ENCODE peak calls at places on chromosomes 7 and 10, in four cellular contexts. X, O, S and Y are unnamed samples.

GRCh38 chr7:85828654-85829053 is 641.8 kb upstream of the SEMA3D start:
- DNase-seq in X (no peak), S (no peak), O (no peak), Y (no peak)

GRCh38 chr10:132939957-132940790 is 2.2 kb downstream of the CFAP46 start:
- DNase-seq in O (peak; percentile 46), S (peak; percentile 47), X (peak; percentile 73), Y (no peak)

GRCh38 chr7:127322351-127322750 is 69.6 kb upstream of the GRM8 start:
- DNase-seq in O (no peak), X (no peak), S (no peak), Y (no peak)

GRCh38 chr10:73881221-73881919 is 7.0 kb upstream of the CAMK2G start:
- DNase-seq in O (no peak), X (no peak), S (peak; percentile 58), Y (no peak)

GRCh38 chr7:27025270-27025669 is 70.5 kb downstream of the HOXA1 start:
- DNase-seq in O (no peak), S (no peak), X (no peak), Y (no peak)

GRCh38 chr10:82668266-82668665 is 793.3 kb downstream of the NRG3 start:
- DNase-seq in S (no peak), O (no peak), X (no peak), Y (no peak)

GRCh38 chr7:30797294-30798040 is 26.2 kb downstream of the MINDY4 start:
- DNase-seq in X (no peak), O (no peak), S (no peak), Y (no peak)

GRCh38 chr10:10149899-10150298 is 867.8 kb upstream of the CELF2 start:
- DNase-seq in X (no peak), S (no peak), O (no peak), Y (no peak)

GRCh38 chr10:86711957-86712708 is 43.8 kb downstream of the LDB3 start:
- DNase-seq in S (peak; percentile 25), X (peak; percentile 67), O (peak; percentile 47), Y (peak; percentile 63)

GRCh38 chr7:131507592-131508331 is 48.7 kb downstream of the PODXL start:
- DNase-seq in X (peak; percentile 78), O (peak; percentile 84), S (peak; percentile 60), Y (no peak)

GRCh38 chr10:79137826-79138225 is 69.1 kb downstream of the ZMIZ1 start:
- DNase-seq in S (peak; percentile 62), O (peak; percentile 65), X (no peak), Y (peak; percentile 37)

GRCh38 chr10:124390788-124391187 is 27.9 kb downstream of the OAT start:
- DNase-seq in S (no peak), O (no peak), X (no peak), Y (no peak)

GRCh38 chr10:30527623-30528426 is 93.8 kb downstream of the MAP3K8 start:
- DNase-seq in X (no peak), S (no peak), O (no peak), Y (no peak)

GRCh38 chr7:77199008-77199966 is at the start of gene FGL2:
- DNase-seq in X (peak; percentile 74), O (peak; percentile 52), S (peak; percentile 67), Y (no peak)

GRCh38 chr10:38094158-38094922 is at the start of gene ZNF37A:
- DNase-seq in S (peak; percentile 97), X (peak; percentile 91), O (peak; percentile 93), Y (peak; percentile 94)

GRCh38 chr10:21402606-21403083 is 122.8 kb downstream of the SKIDA1 start:
- DNase-seq in X (no peak), S (peak; percentile 49), O (no peak), Y (no peak)

GRCh38 chr10:124565565-124566221 is 104.1 kb downstream of the LHPP start:
- DNase-seq in X (peak; percentile 72), O (peak; percentile 76), S (no peak), Y (no peak)

GRCh38 chr10:58807631-58808024 is 295.0 kb downstream of the BICC1 start:
- DNase-seq in X (no peak), O (no peak), S (peak; percentile 63), Y (no peak)

GRCh38 chr10:77360121-77360520 is 277.5 kb downstream of the KCNMA1 start:
- DNase-seq in O (no peak), S (peak; percentile 52), X (no peak), Y (no peak)

GRCh38 chr10:18195060-18195799 is 55.0 kb downstream of the CACNB2 start:
- DNase-seq in S (peak; percentile 70), O (no peak), X (no peak), Y (no peak)

GRCh38 chr7:41603985-41604384 is 98.9 kb downstream of the INHBA start:
- DNase-seq in O (no peak), S (no peak), X (no peak), Y (no peak)

DNA sequence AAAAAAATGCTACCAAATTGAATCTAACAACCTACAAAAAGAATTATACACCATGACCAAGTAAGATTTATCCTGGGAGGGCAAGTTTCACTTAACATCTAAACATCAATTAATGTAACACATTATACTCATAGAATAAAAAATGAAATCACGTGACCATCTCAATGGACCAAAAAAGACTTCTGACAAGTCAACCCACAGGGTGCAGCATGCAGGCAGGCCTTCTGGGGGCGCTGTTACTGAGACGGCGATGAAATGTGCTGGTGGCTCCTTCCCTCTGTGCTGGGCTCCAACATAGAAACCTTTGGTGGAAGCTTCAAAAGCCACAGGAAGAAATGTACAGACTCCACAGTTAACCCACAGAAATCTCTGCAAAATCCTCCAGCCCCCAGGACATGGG is 103.1 kb downstream of the INHBA start:
- DNase-seq in S (no peak), O (no peak), X (peak; percentile 56), Y (no peak)
- H3K4me3 ChIP-seq in S (no peak overlapping the region), O (no peak overlapping the region), X (no peak overlapping the region), Y (no peak overlapping the region)

GRCh38 chr7:98223351-98223897 is 12.2 kb downstream of the BHLHA15 start:
- DNase-seq in X (no peak), S (no peak), O (no peak), Y (no peak)
- TF ChIP-seq CTCF in X (no peak), S (no peak), O (no peak), Y (no peak)

DNA sequence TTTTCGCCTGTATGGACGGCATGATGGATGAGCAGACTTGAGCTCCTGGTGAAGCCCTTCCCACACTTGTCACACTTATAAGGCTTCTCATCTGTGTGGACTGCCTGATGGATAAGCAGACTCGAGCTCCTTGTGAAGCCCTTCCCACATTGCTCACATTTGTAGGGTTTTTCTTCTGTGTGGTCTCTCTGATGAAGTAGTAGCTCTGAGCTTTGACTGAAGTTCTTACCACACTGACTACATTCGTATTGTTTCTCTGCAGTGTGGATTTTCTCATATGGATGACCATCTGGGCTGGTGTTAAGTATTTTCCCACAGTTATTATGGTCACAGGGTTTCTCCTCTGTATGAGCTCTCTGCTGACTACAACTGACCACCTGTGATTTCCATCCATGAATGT is 17.2 kb downstream of the ZNF239 start:
- DNase-seq in S (no peak), O (no peak), X (no peak), Y (no peak)
- H3K4me3 ChIP-seq in S (no peak overlapping the region), O (no peak overlapping the region), X (no peak overlapping the region), Y (no peak overlapping the region)

GRCh38 chr7:69067397-69067796 is 530.9 kb upstream of the AUTS2 start:
- DNase-seq in S (no peak), X (peak; percentile 68), O (no peak), Y (no peak)
- TF ChIP-seq CTCF in S (no peak), X (peak; percentile 74), O (no peak), Y (peak; percentile 26)

GRCh38 chr10:6175329-6176055 is 27.2 kb upstream of the PFKFB3 start:
- DNase-seq in S (no peak), O (peak; percentile 67), X (no peak), Y (no peak)
- H3K4me3 ChIP-seq in S (no peak overlapping the region), O (peak overlapping the region; percentile 4), X (no peak overlapping the region), Y (no peak overlapping the region)

GRCh38 chr7:115709664-115710063 is 320.9 kb downstream of the TFEC start:
- DNase-seq in X (no peak), O (no peak), S (no peak), Y (no peak)

GRCh38 chr7:115707684-115708341 is 322.8 kb downstream of the TFEC start:
- DNase-seq in X (no peak), O (no peak), S (no peak), Y (no peak)

GRCh38 chr7:115704884-115705283 is 325.7 kb downstream of the TFEC start:
- DNase-seq in X (no peak), O (no peak), S (no peak), Y (no peak)

DNA sequence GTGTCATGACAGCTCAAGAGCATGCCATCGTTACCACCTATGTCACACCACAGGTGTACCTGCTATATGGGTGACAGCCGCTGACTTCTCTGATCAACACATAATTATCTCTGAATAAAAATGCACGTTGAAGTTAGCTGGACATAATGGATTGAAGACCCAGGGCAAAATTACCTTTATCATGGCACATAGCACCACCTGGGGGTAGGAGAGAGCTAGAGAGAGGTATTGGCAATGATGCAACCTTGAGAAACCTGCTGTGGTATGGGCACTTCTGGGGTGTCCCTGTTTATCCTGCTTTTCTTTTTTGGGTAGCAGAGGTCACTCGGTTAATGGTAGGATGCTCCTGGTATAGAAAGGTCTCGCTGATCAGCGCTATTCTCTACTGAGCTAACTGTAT is 323.3 kb downstream of the TFEC start:
- DNase-seq in O (no peak), S (peak; percentile 5), X (peak; percentile 24), Y (no peak)
- TF ChIP-seq CTCF in O (no peak), S (peak; percentile 17), X (peak; percentile 50), Y (peak; percentile 31)

GRCh38 chr10:90602815-90603600 is 254.8 kb downstream of the HTR7 start:
- DNase-seq in S (no peak), X (no peak), O (no peak), Y (no peak)
- H3K4me3 ChIP-seq in S (no peak overlapping the region), X (no peak overlapping the region), O (no peak overlapping the region), Y (no peak overlapping the region)

DNA sequence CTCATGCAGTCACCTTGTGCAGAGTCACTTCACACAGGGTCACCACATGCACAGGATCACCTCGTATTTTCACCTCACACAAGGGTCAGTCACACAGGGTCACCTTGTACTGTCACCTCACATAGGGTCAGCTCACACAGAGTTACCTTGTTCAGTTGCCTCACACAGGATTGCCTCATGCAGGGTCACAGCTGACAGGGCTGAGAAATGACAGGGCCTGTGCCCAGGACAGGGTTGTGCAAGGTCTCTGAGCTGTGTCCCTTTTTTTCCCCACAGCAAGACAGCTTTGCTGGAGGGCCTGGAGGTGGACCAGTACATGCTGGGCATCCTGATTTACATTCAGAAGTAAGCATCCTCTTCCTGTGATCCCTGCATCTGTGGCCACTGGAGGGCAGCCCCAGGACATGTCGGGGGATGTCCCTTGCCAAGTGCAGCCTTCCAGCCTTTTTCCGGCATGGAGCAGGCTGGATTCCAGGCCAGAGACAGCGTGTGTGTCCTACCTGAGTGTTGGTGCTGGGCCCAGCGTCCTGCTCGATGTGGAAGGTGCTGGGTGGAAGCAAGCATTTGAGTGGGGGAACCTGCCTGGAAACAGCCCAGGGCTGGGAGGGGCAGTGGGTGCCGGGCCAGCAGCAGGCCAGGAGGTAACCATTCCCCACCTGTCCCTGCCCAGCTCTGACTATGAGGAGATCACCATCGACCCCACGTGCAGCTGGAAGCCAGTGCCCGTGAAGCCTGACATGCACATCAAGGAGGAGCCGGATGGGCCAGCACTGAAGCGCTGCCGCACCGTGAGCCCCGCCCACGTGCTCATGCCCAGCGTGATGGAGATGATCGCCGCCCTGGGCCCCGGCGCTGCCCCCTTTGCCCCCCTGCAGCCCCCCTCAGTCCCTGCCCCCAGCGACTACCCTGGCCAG is 16.3 kb downstream of the ZMIZ2 start:
- DNase-seq in S (no peak), O (peak; percentile 41), X (no peak), Y (no peak)
- TF ChIP-seq CTCF in S (peak; percentile 12), O (no peak), X (no peak), Y (no peak)